ENCODE peak calls at places on chromosomes 7 and 10, in eight cellular contexts. I, G, W, P, K, Q, J and Z are unnamed samples.

GRCh38 chr7:157668221-157668883 is 331.5 kb downstream of the DNAJB6 start:
- DNase-seq in I (peak; percentile 46), G (no peak), W (no peak), P (no peak), K (no peak), Q (no peak), J (no peak), Z (no peak)

GRCh38 chr7:139068543-139069399 is 32.9 kb upstream of the ZC3HAV1L start:
- DNase-seq in I (no peak), G (no peak), W (no peak), P (no peak), K (no peak), Q (no peak), J (no peak), Z (no peak)

GRCh38 chr10:86684305-86684704 is 16.0 kb downstream of the LDB3 start:
- DNase-seq in I (no peak), G (peak; percentile 89), W (no peak), P (no peak), K (peak; percentile 43), Q (no peak), J (no peak), Z (no peak)

GRCh38 chr7:93055543-93056107 is 62.2 kb downstream of the SAMD9 start:
- DNase-seq in I (no peak), G (no peak), W (peak; percentile 60), P (no peak), K (no peak), Q (peak; percentile 50), J (peak; percentile 52), Z (no peak)

GRCh38 chr10:80855348-80855971 is 317.8 kb downstream of the SH2D4B start:
- DNase-seq in I (peak; percentile 26), G (peak; percentile 89), W (no peak), P (no peak), K (no peak), Q (no peak), J (peak; percentile 61), Z (no peak)

GRCh38 chr7:134587736-134588135 is 38.8 kb downstream of the AKR1B15 start:
- DNase-seq in I (no peak), G (no peak), W (no peak), P (no peak), K (no peak), Q (no peak), J (no peak), Z (no peak)

GRCh38 chr10:132187421-132188138 is 832 bp downstream of the DPYSL4 start:
- DNase-seq in I (no peak), G (peak; percentile 70), W (no peak), P (no peak), K (no peak), Q (no peak), J (no peak), Z (no peak)

GRCh38 chr7:37212526-37212925 is 236.1 kb downstream of the ELMO1 start:
- DNase-seq in I (no peak), G (peak; percentile 29), W (no peak), P (no peak), K (no peak), Q (no peak), J (no peak), Z (no peak)

DNA sequence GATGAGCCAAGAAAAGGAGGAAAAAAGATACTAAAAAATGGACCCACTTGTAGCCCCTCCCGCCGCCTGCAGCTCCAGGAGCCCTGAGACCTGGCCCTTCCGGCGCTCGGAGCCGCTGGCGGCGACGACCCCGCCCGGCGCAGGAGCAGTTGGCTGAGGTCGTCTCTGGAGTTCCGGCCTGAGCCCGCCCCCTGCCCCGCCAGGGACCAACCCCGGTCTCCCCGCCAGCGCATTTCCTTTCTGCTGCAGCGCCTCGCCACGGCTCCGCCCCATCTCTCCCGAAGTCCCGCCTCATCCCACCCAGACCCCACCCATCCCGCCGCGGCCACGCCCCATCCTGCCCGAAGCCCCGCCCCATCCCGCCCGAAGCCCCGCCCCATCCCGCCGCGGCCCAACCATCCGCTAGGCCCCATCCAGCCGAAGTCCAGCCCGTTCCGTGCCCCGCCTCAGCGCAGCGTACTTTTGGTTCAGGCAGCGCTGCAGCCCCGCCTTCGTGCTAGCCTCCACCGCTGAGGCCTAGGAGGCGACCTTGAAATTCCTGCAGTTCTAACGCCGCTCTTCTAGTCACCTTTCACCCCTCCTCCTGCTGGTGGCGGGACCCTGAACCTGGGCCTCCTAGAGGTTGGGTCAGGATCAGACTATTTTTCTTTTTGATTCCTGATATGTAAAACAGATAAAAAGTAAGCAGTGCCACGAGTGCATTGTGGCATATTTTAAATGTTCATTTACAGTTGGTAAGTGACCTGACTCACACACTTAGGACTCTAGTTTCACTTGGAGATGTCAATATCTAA is at the start of gene STN1:
- DNase-seq in I (peak; percentile 99), G (peak; percentile 99), W (peak; percentile 98), P (peak; percentile 77), K (peak; percentile 96), Q (peak; percentile 80), J (peak; percentile 99), Z (peak; percentile 92)
- TF ChIP-seq CTCF in I (peak; percentile 24), G (peak; percentile 73), W (no peak), P (no peak), K (peak; percentile 33), Q (no peak), J (no peak), Z (peak; percentile 11)

DNA sequence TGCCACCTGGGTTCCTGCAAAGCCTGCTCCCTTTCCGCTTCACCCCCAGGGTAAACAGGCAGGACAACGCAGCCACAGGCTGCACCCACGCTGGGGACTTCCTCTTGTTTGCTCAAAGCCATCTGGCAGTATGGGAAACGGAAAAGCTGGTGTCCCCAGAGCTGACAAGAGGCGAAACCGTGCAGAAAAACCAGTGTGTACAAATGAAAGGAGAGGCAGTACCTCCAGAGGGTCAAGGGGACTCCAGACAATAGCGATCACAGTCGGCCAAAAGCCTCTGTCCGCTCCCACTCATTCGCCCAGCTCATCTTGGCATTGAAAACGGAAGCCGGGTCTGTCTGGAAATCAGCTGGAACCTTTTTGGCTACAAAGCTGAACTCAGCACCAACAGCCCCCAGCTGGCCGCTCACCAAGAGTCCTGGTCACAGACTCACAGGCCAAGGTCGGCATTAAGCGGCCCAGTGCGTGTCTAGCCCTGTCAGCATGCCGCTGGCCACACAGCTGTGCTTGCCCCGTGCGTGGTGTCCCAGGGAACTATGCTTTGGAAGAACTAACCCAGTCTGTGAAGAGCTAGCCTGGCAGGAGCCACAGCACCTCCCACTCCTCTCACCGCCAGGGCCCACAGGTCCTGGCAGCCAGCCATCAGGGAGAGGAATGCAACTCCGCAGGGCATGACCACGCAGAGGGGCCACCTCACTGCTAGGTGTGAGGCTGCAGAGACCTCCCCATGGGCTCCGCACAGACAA is 10.4 kb downstream of the TNS3 start:
- DNase-seq in I (peak; percentile 89), G (peak; percentile 55), W (peak; percentile 89), P (no peak), K (peak; percentile 76), Q (no peak), J (no peak), Z (peak; percentile 67)
- TF ChIP-seq CTCF in I (no peak), G (no peak), W (no peak), P (peak; percentile 1), K (peak; percentile 15), Q (no peak), J (no peak), Z (peak; percentile 16)

GRCh38 chr7:2651847-2652735 is 20.3 kb downstream of the TTYH3 start:
- DNase-seq in I (no peak), G (no peak), W (no peak), P (no peak), K (no peak), Q (no peak), J (no peak), Z (no peak)

GRCh38 chr7:2649991-2650390 is 18.2 kb downstream of the TTYH3 start:
- DNase-seq in I (no peak), G (no peak), W (no peak), P (no peak), K (no peak), Q (no peak), J (no peak), Z (no peak)

GRCh38 chr7:2650451-2650850 is 18.7 kb downstream of the TTYH3 start:
- DNase-seq in I (no peak), G (no peak), W (no peak), P (no peak), K (no peak), Q (no peak), J (no peak), Z (no peak)

GRCh38 chr7:2652736-2653060 is 20.9 kb downstream of the TTYH3 start:
- DNase-seq in I (no peak), G (no peak), W (no peak), P (no peak), K (no peak), Q (no peak), J (no peak), Z (no peak)

DNA sequence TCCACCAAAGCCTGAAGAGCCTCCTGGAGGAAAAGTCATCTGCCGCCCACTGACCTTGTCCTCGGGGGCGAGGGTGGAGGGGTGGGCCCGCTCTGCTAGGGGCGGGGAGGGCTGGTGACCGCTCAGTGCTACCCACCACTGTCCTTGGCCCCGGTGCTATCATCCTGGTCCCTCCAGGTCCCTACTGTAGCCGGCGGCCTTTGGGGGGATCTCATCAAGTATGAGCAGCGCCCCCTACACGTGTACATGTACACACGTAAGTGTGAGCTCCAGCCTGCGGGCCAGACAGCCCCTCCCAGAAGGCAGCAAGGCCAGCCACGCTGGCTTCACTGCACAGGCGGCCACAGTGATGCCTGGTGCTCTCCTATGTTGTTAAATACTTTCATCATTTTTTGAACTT is 19.6 kb downstream of the TTYH3 start:
- DNase-seq in I (no peak), G (no peak), W (no peak), P (no peak), K (no peak), Q (no peak), J (no peak), Z (no peak)
- TF ChIP-seq CTCF in I (no peak), G (peak; percentile 45), W (no peak), P (no peak), K (no peak), Q (no peak), J (no peak), Z (no peak)

GRCh38 chr10:79106251-79106650 is 37.5 kb downstream of the ZMIZ1 start:
- DNase-seq in I (no peak), G (no peak), W (no peak), P (no peak), K (no peak), Q (no peak), J (no peak), Z (no peak)

GRCh38 chr10:79104264-79104954 is 35.6 kb downstream of the ZMIZ1 start:
- DNase-seq in I (no peak), G (no peak), W (peak; percentile 77), P (no peak), K (peak; percentile 62), Q (no peak), J (no peak), Z (no peak)

GRCh38 chr10:79106651-79107050 is 37.9 kb downstream of the ZMIZ1 start:
- DNase-seq in I (no peak), G (no peak), W (no peak), P (no peak), K (no peak), Q (no peak), J (no peak), Z (no peak)

GRCh38 chr10:79105818-79106217 is 37.1 kb downstream of the ZMIZ1 start:
- DNase-seq in I (no peak), G (no peak), W (no peak), P (no peak), K (no peak), Q (no peak), J (no peak), Z (no peak)

DNA sequence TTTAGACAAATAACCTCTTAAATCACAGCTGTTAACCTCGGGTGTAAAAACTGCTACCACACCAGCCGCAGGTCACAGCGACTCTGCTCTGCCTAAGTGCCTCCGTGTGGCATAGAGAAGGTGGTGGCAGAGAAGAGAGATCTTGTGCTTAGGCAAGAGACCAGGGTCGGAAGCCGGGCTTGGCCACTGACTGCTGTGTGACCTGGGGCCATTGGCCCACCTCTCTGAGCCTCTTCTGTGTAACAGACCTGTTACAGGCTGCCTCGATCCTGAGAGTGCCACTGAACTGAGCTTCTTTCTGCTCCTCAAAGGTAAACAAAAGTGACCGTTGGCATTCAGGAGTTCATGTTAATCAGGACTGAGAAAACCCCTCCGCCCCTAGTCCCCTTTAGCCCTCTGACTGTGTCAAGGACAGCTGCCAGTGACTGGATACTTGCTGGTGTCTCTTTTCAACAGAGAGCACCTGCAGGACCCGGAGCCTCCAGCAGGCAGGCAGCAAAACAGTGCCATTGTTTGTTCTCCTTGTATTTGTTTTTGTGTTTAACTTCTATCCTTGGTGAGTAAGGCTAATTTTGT is 36.5 kb downstream of the ZMIZ1 start:
- DNase-seq in I (no peak), G (no peak), W (no peak), P (no peak), K (no peak), Q (no peak), J (no peak), Z (no peak)
- TF ChIP-seq CTCF in I (no peak), G (peak; percentile 64), W (no peak), P (no peak), K (no peak), Q (no peak), J (no peak), Z (peak; percentile 9)